ENCODE peak calls at places on chromosomes 3 and 15, in four cellular contexts. F is HepG2, Z is HCT116, C is K562. N is an unnamed sample.

GRCh38 chr3:11818033-11818432 is 28.7 kb downstream of the TAMM41 start:
- DNase-seq in F (no peak), Z (no peak), C (no peak), N (no peak)

GRCh38 chr3:121477589-121477988 is 68.2 kb downstream of the POLQ start:
- DNase-seq in F (no peak), Z (no peak), C (no peak), N (no peak)

GRCh38 chr15:57411945-57412768 is 35.9 kb downstream of the CGNL1 start:
- DNase-seq in F (no peak), Z (no peak), C (no peak), N (no peak)

GRCh38 chr3:2540115-2540514 is 441.4 kb downstream of the CNTN4 start:
- DNase-seq in F (no peak), Z (no peak), C (no peak), N (no peak)

GRCh38 chr15:75725719-75726607 is 13.3 kb upstream of the CSPG4 start:
- DNase-seq in F (no peak), Z (no peak), C (no peak), N (no peak)

GRCh38 chr15:94258246-94258645 is 26.9 kb downstream of the MCTP2 start:
- DNase-seq in F (no peak), Z (no peak), C (no peak), N (no peak)

GRCh38 chr15:63318344-63318743 is 40.9 kb downstream of the APH1B start:
- DNase-seq in F (no peak), Z (no peak), C (no peak), N (no peak)

GRCh38 chr15:60720493-60721231 is 241.7 kb upstream of the ICE2 start:
- DNase-seq in F (no peak), Z (no peak), C (no peak), N (no peak)

GRCh38 chr3:194285024-194285858 is 65.9 kb downstream of the CPN2 start:
- DNase-seq in F (no peak), Z (no peak), C (no peak), N (no peak)

GRCh38 chr3:64345351-64345750 is 120.1 kb upstream of the PRICKLE2 start:
- DNase-seq in F (no peak), Z (no peak), C (no peak), N (no peak)

GRCh38 chr3:139006051-139006716 is at the start of gene PRR23A:
- DNase-seq in F (no peak), Z (no peak), C (no peak), N (no peak)

GRCh38 chr3:173945801-173946200 is 548.3 kb downstream of the NLGN1 start:
- DNase-seq in F (no peak), Z (no peak), C (no peak), N (no peak)

GRCh38 chr15:77384589-77385359 is 35.1 kb downstream of the PEAK1 start:
- DNase-seq in F (no peak), Z (no peak), C (no peak), N (no peak)

GRCh38 chr3:11739712-11740111 is 96.0 kb upstream of the VGLL4 start:
- DNase-seq in F (no peak), Z (no peak), C (no peak), N (no peak)

GRCh38 chr3:108953210-108953609 is 469 bp downstream of the GUCA1C start:
- DNase-seq in F (no peak), Z (no peak), C (no peak), N (no peak)

GRCh38 chr3:57624801-57625200 is 27.7 kb upstream of the ARF4 start:
- DNase-seq in F (no peak), Z (no peak), C (no peak), N (no peak)

GRCh38 chr3:83622526-83622925 is 1336.3 kb upstream of the CADM2 start:
- DNase-seq in F (no peak), Z (no peak), C (no peak), N (no peak)

GRCh38 chr15:93166675-93167074 is 77.7 kb upstream of the RGMA start:
- DNase-seq in F (no peak), Z (no peak), C (no peak), N (no peak)

GRCh38 chr3:55725681-55726500 is 238.8 kb upstream of the WNT5A start:
- DNase-seq in F (no peak), Z (no peak), C (no peak), N (no peak)

GRCh38 chr15:52011711-52012144 is 7.3 kb upstream of the MAPK6 start:
- DNase-seq in F (peak; percentile 50), Z (no peak), C (no peak), N (no peak)

GRCh38 chr3:8509961-8510360 is 8.3 kb downstream of the LMCD1 start:
- DNase-seq in F (no peak), Z (peak; percentile 47), C (no peak), N (peak; percentile 77)

GRCh38 chr3:139738697-139739096 is 60.9 kb upstream of the NMNAT3 start:
- DNase-seq in F (no peak), Z (no peak), C (no peak), N (no peak)

GRCh38 chr15:55267401-55268053 is 22.1 kb downstream of the RAB27A start:
- DNase-seq in F (no peak), Z (no peak), C (no peak), N (no peak)

GRCh38 chr3:99859855-99860254 is 42.2 kb downstream of the CMSS1 start:
- DNase-seq in F (no peak), Z (no peak), C (no peak), N (peak; percentile 79)

GRCh38 chr15:52282418-52282817 is 13.2 kb downstream of the MYO5C start:
- DNase-seq in F (no peak), Z (no peak), C (no peak), N (no peak)

GRCh38 chr3:133742351-133743091 is 3.7 kb upstream of the TF start:
- DNase-seq in F (peak; percentile 97), Z (peak; percentile 3), C (no peak), N (no peak)

GRCh38 chr3:187773233-187773962 is 28.1 kb upstream of the BCL6 start:
- DNase-seq in F (no peak), Z (no peak), C (no peak), N (no peak)

GRCh38 chr3:134299888-134300206 is 49.2 kb upstream of the RYK start:
- DNase-seq in F (no peak), Z (no peak), C (no peak), N (no peak)

GRCh38 chr3:73461582-73461981 is 163.2 kb downstream of the PDZRN3 start:
- DNase-seq in F (no peak), Z (no peak), C (no peak), N (no peak)

GRCh38 chr3:94593531-94594150 is 530.8 kb downstream of the NSUN3 start:
- DNase-seq in F (no peak), Z (no peak), C (no peak), N (no peak)

DNA sequence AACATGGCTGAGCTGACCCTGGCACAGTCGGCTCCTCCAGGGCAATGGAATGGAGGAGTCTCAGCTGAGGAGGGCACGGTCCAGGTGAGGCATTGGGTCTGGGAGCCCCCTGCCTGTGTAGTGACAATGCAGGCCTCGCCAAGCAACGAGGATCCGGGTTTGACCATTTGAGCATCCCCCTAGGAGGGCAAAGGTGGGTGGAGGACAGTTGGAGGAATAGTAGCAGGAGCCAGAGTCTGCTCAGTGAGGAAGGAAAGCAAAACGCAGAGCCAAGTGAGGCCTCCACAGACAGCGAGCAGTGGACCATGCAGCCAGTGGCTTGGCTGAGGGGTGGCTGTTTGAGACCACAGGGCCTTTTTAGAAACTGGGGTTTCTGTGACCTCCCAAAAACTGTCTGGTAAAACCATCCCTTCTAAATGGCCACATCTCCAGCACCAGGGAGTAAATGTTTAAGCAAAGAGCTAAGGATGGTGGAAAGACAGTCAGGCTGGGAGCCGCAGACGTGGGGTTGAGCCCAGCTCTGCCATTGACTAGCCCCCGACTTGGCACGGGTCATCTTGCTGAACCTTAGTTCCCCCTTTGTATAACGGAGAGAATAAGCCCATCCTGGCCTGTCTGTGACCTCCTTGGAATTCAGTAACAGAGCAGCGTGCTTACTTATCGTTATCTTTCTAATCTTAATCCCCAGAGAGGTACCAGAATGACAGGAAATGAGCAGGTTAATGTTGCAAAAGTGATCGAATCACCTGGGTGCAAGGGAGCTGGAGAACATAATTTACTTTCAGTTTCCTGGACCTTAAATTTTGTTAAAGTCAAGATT is 46.8 kb downstream of the CMTM6 start:
- DNase-seq in F (no peak), Z (no peak), C (no peak), N (no peak)
- H3K4me1 ChIP-seq in F (no peaks in the 10 kb centered on the region), Z (no peaks in the 10 kb centered on the region), C (peaks cover 18% of the 10 kb centered on the region), N (peaks cover 8% of the 10 kb centered on the region)

DNA sequence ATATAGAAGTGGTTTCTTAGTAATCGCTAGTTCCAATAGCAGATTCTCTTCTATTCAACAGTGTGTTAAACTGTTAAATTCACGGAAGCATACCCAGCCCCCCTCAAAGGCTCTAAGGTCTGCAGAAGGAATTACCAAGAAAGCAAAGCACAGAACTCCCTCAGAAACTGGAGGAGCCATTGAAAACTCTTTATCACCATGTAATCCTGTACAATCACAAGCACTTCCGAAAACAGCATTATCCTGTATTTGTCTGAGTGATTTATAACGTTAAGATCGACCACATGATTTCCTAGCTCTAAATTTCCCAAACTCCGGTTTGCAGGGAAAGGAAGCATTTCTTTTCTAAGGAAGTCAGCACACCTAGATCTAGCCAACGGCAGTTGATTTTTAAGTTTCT is 20.0 kb downstream of the MYO1E start:
- DNase-seq in F (no peak), Z (no peak), C (no peak), N (no peak)
- TF ChIP-seq TCF7L2 in F (no peak), Z (no peak), C (no peak), N (no peak)

GRCh38 chr3:53038679-53039375 is 7.0 kb downstream of the SFMBT1 start:
- DNase-seq in F (no peak), Z (no peak), C (no peak), N (no peak)
- H3K4me1 ChIP-seq in F (peaks cover 82% of the 10 kb centered on the region), Z (peaks cover 9% of the 10 kb centered on the region), C (no peaks in the 10 kb centered on the region), N (peaks cover 31% of the 10 kb centered on the region)

GRCh38 chr3:61356678-61357077 is 105.4 kb upstream of the FHIT start:
- DNase-seq in F (peak; percentile 2), Z (no peak), C (no peak), N (no peak)

GRCh38 chr3:61352300-61352699 is 101.0 kb upstream of the FHIT start:
- DNase-seq in F (no peak), Z (no peak), C (no peak), N (no peak)

GRCh38 chr3:61353353-61353752 is 102.1 kb upstream of the FHIT start:
- DNase-seq in F (no peak), Z (no peak), C (no peak), N (no peak)

GRCh38 chr3:61357902-61358301 is 106.7 kb upstream of the FHIT start:
- DNase-seq in F (no peak), Z (no peak), C (no peak), N (no peak)

GRCh38 chr3:61354604-61355003 is 103.4 kb upstream of the FHIT start:
- DNase-seq in F (no peak), Z (no peak), C (no peak), N (no peak)
- TF ChIP-seq TCF7L2 in F (no peak), Z (no peak), C (no peak), N (no peak)

DNA sequence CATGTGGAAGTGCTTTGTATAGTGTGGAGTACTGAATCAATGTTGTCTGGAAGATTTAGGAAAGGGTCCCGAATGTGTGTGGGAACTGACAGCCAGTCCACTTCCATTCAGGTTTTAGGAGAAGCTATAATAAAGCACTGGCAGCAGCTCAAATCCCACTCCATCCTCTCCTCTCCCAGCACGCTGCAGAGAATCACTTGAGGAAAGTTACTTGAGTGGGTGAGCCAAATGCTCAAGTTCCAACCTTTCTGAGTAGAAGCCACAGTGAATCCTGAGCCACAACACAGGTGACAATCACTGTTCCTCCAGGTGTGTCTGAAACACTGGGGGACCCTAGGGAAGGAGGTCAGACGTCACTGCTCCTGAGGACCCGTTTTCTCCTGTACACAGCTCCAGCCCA is 106.5 kb downstream of the TIGIT start:
- DNase-seq in F (no peak), Z (no peak), C (no peak), N (no peak)
- H3K4me1 ChIP-seq in F (peaks cover 11% of the 10 kb centered on the region), Z (peaks cover 67% of the 10 kb centered on the region), C (no peaks in the 10 kb centered on the region), N (no peaks in the 10 kb centered on the region)

N was measured in Panc1.